ENCODE peak calls at places on chromosomes 11 and 22, in six cellular contexts. G is thoracic aorta, U is fibroblast of mammary gland, B is cardiac muscle cell, P is astrocyte of the spinal cord, N is uterus. V is an unnamed sample.

GRCh38 chr11:73072935-73073481 is 69.1 kb downstream of the FCHSD2 start:
- DNase-seq in B (peak), P (peak), N (no peak), G (no peak), U (peak), V (no peak)

GRCh38 chr22:40721266-40721665 is 42.0 kb downstream of the MCHR1 start:
- DNase-seq in U (peak), B (peak), P (peak), N (peak), G (no peak), V (no peak)

GRCh38 chr11:62931501-62932278 is 10.5 kb upstream of the CHRM1 start:
- DNase-seq in N (no peak), U (peak), B (no peak), P (peak), G (no peak), V (no peak)

GRCh38 chr11:1207451-1208360 is 15.2 kb upstream of the MUC5B start:
- DNase-seq in P (no peak), N (no peak), G (no peak), U (no peak), B (no peak), V (peak)

GRCh38 chr11:13016415-13016814 is 7.3 kb downstream of the RASSF10 start:
- DNase-seq in B (no peak), U (no peak), P (no peak), N (no peak), G (no peak), V (no peak)

GRCh38 chr11:199782-200181 is 6.9 kb downstream of the SCGB1C1 start:
- DNase-seq in G (no peak), P (no peak), B (no peak), U (no peak), N (no peak), V (no peak)

GRCh38 chr11:93974759-93975158 is 46.4 kb upstream of the HEPHL1 start:
- DNase-seq in N (no peak), U (no peak), P (no peak), B (no peak), G (no peak), V (no peak)

GRCh38 chr11:9138612-9139579 is 47.5 kb upstream of the SCUBE2 start:
- DNase-seq in U (peak), B (no peak), G (peak), P (peak), N (peak), V (no peak)

GRCh38 chr11:125433454-125434121 is 62.5 kb downstream of the FEZ1 start:
- DNase-seq in N (no peak), B (peak), P (peak), U (peak), G (no peak), V (peak)

GRCh38 chr22:33274214-33274828 is 216.1 kb upstream of the SYN3 start:
- DNase-seq in G (no peak), P (no peak), N (no peak), U (peak), B (peak), V (no peak)

GRCh38 chr11:36041988-36042606 is 98.2 kb downstream of the LDLRAD3 start:
- DNase-seq in G (no peak), P (peak), U (peak), N (no peak), B (no peak), V (no peak)
- TF ChIP-seq CTCF in G (peak), P (peak), U (peak), N (peak), B (peak), V (peak)

GRCh38 chr11:2700415-2701211 is 819 bp upstream of the KCNQ1OT1 start:
- DNase-seq in G (no peak), N (peak), P (no peak), B (peak), U (peak), V (peak)
- H3K4me3 ChIP-seq in G (peak), N (peak), P (peak), B (peak), U (peak), V (peak)

GRCh38 chr11:85758026-85758425 is 52.9 kb downstream of the SYTL2 start:
- DNase-seq in N (no peak), B (no peak), G (no peak), P (no peak), U (no peak), V (no peak)
- TF ChIP-seq CTCF in N (no peak), B (no peak), G (no peak), P (no peak), U (no peak), V (no peak)

GRCh38 chr11:76823481-76824028 is 37.2 kb upstream of the ACER3 start:
- DNase-seq in U (peak), P (peak), N (peak), G (no peak), B (no peak), V (no peak)
- H3K4me3 ChIP-seq in U (no peak), P (no peak), N (no peak), G (no peak), B (no peak), V (peak)

GRCh38 chr11:126575849-126576248 is 220.4 kb downstream of the ST3GAL4 start:
- DNase-seq in U (no peak), N (no peak), P (no peak), G (no peak), B (no peak), V (no peak)

GRCh38 chr11:126578426-126578825 is 222.9 kb downstream of the ST3GAL4 start:
- DNase-seq in U (no peak), G (no peak), P (no peak), B (no peak), N (no peak), V (no peak)

GRCh38 chr11:126578021-126578420 is 222.5 kb downstream of the ST3GAL4 start:
- DNase-seq in N (no peak), P (no peak), U (no peak), G (no peak), B (no peak), V (no peak)

GRCh38 chr11:126570489-126570888 is 215.0 kb downstream of the ST3GAL4 start:
- DNase-seq in N (no peak), U (no peak), B (no peak), P (no peak), G (no peak), V (no peak)

GRCh38 chr11:126573325-126574076 is 218.0 kb downstream of the ST3GAL4 start:
- DNase-seq in P (no peak), G (no peak), N (no peak), B (peak), U (no peak), V (no peak)
- TF ChIP-seq CTCF in P (peak), G (no peak), N (no peak), B (no peak), U (peak), V (no peak)

DNA sequence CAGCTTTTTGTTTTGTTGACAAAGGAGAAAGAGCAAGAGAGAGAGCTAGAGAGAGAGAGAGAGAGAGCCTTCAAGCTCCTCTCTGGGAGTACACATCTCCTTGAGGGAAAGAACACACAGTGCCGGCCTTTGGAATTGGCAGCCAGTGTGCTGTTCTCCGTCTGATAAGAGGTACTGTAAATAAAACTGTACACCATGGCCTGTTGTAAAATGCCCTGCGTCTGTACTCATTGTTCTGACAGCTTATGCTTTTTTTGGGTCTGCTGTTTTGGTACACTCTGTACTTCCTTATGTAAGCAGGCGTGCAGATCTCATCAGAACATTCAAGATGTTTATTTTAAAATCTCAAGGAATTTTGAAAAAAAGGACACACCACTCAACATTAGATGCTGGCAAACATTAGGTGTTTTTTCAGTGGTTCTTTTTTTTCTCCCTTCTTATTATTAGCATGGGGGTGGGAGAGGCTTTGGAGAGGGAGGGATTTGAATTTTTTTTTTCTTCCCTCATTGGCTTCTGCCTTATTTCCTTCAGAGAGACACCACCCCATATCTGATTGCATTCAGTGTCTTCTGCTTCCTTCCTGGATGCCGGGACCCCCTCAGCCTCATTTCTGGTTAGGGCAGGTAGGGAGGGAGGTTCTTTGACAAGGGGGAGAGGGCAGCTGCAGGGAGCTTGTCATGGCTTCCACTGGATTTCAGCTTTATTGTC is 116.8 kb upstream of the NNMT start:
- DNase-seq in N (peak), U (peak), P (peak), G (peak), B (peak), V (peak)
- H3K4me3 ChIP-seq in N (peak), U (peak), P (peak), G (peak), B (no peak), V (peak)

DNA sequence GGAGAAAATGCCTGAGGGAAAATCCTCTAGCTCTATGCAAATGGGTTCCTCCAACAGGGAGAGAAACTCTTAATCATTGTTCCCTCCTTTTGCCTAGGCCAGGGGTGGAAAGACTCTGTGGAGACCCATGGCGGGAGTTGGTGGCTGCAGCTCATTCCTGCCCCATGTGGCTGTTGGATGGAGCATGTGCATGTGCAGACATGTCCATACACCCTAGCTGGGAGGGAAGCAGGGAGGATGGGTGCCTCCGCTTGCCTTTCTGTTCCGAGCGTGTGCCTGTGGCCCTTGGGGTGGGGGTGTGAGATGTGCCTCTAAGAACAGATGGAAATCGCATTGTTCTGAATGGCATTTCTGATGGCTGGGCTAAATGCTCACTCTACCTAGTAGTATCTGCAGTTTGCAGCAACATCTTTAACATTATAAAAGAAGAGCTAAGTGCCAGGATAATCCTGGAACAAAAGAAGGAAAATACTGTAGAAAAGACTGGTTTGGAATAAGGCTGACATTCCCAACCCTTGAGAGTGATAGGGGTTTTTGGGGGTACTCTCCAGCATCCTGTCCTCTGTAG is 31.7 kb downstream of the METTL15 start:
- DNase-seq in G (no peak), B (no peak), N (no peak), U (no peak), P (no peak), V (no peak)
- TF ChIP-seq CTCF in G (no peak), B (no peak), N (no peak), U (no peak), P (no peak), V (no peak)

GRCh38 chr11:14644396-14645246 is 1.0 kb downstream of the PDE3B start:
- DNase-seq in U (no peak), P (peak), B (peak), N (no peak), G (no peak), V (peak)

GRCh38 chr11:14641801-14642200 is 1.8 kb upstream of the PDE3B start:
- DNase-seq in P (no peak), N (no peak), B (no peak), G (no peak), U (no peak), V (no peak)

GRCh38 chr11:14643697-14644395 is at the start of gene PDE3B:
- DNase-seq in G (peak), N (peak), U (peak), P (peak), B (peak), V (peak)

GRCh38 chr11:14642873-14643696 is 519 bp upstream of the PDE3B start:
- DNase-seq in P (no peak), U (no peak), B (no peak), N (no peak), G (no peak), V (no peak)

DNA sequence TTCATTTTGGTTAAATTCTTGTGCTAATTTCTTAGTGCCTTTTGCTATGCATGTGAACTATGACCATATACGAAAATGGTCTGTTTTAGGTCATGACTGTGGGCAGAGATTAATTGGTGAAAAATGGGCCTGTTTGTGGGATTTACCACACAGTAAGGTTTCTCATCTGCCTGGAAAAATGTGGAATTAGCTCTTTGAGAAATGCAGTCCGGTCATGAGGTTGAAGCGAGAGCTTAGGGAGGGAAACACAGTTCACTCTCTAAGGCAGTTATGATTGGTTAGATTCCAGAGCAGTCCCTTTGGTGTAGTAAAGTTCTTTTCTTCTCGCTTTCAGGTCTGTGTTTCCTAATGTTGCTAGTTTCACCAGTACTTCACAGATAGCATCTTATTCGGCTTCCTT is 1.2 kb upstream of the PDE3B start:
- DNase-seq in N (no peak), P (no peak), G (no peak), U (no peak), B (no peak), V (no peak)
- H3K4me3 ChIP-seq in N (no peak), P (no peak), G (peak), U (no peak), B (no peak), V (peak)

GRCh38 chr11:111422494-111423249 is 43.6 kb upstream of the POU2AF1 start:
- DNase-seq in N (peak), P (peak), B (peak), U (peak), G (no peak), V (peak)

GRCh38 chr11:111419641-111420327 is 40.7 kb upstream of the POU2AF1 start:
- DNase-seq in P (no peak), U (no peak), G (peak), B (no peak), N (no peak), V (no peak)

GRCh38 chr11:111421251-111421650 is 42.2 kb upstream of the POU2AF1 start:
- DNase-seq in B (no peak), U (no peak), P (no peak), N (no peak), G (no peak), V (no peak)

GRCh38 chr11:111426615-111427014 is 47.5 kb upstream of the POU2AF1 start:
- DNase-seq in P (no peak), N (no peak), U (no peak), G (no peak), B (no peak), V (no peak)

GRCh38 chr11:111423250-111423615 is 44.2 kb upstream of the POU2AF1 start:
- DNase-seq in P (no peak), N (no peak), G (no peak), U (no peak), B (no peak), V (no peak)
- TF ChIP-seq CTCF in P (no peak), N (no peak), G (no peak), U (no peak), B (no peak), V (no peak)

V was measured in left ventricle myocardium inferior.